ENCODE peak calls at places on chromosomes 16 and 17, in ten cellular contexts. W is activated CD4-positive, alpha-beta T cell treated with anti-CD3 and anti-CD28 coated beads for 4 hours; Y is activated T-cell treated with anti-CD3 and anti-CD28 coated beads for 24 hours; T is kidney tubule cell; L is SK-N-SH; R is RKO; A is mucosa of descending colon; F is stimulated activated CD8-positive, alpha-beta memory T cell treated with anti-CD3 and anti-CD28 coated beads, Interleukin-4, amount 100 ng/mL, for 1 hour; B is Calu3; K is fibroblast of mammary gland. Q is an unnamed sample.

GRCh38 chr16:87701066-87701425 is 64.7 kb downstream of the KLHDC4 start:
- DNase-seq in K (no peak), T (no peak), R (no peak), F (no peak), L (no peak), W (no peak), B (no peak), A (no peak), Y (no peak), Q (no peak)

GRCh38 chr16:177394-177822 is 928 bp downstream of the HBA1 start:
- DNase-seq in L (peak), A (no peak), R (peak), W (no peak), F (no peak), K (peak), T (no peak), B (no peak), Y (no peak), Q (no peak)

GRCh38 chr16:35731341-35732040 is 2272.1 kb downstream of the TP53TG3F start:
- DNase-seq in A (no peak), T (no peak), K (no peak), W (no peak), R (no peak), F (no peak), B (no peak), L (no peak), Y (no peak), Q (no peak)

GRCh38 chr17:62966426-62967110 is 533 bp downstream of the TANC2 start:
- DNase-seq in K (peak), A (peak), W (peak), B (peak), Y (peak), R (peak), L (no peak), F (peak), T (peak), Q (peak)

GRCh38 chr17:76252040-76252954 is 12.0 kb upstream of the RNF157 start:
- DNase-seq in T (peak), Y (no peak), W (no peak), L (no peak), K (peak), F (no peak), B (peak), A (peak), R (no peak), Q (no peak)

GRCh38 chr17:33562792-33563191 is 269.7 kb upstream of the ASIC2 start:
- DNase-seq in K (no peak), B (no peak), R (no peak), L (no peak), A (no peak), F (no peak), T (no peak), W (no peak), Y (no peak), Q (no peak)

GRCh38 chr16:82138478-82139285 is 31.3 kb downstream of the MPHOSPH6 start:
- DNase-seq in R (no peak), T (no peak), B (no peak), F (no peak), W (no peak), L (no peak), K (no peak), A (no peak), Y (no peak), Q (peak)

GRCh38 chr16:57624044-57624688 is 4.3 kb upstream of the ADGRG1 start:
- DNase-seq in B (no peak), L (no peak), K (no peak), T (peak), W (no peak), F (no peak), Y (no peak), A (no peak), R (no peak), Q (peak)

GRCh38 chr17:78159575-78160158 is 8.7 kb upstream of the SYNGR2 start:
- DNase-seq in K (peak), Y (no peak), A (no peak), B (no peak), T (peak), R (no peak), F (no peak), W (no peak), L (no peak), Q (no peak)

GRCh38 chr17:33873218-33873617 is 381.9 kb upstream of the CCL2 start:
- DNase-seq in A (no peak), R (no peak), B (no peak), L (no peak), T (peak), F (no peak), K (no peak), Y (no peak), W (no peak), Q (no peak)

GRCh38 chr17:19247423-19247822 is 10.3 kb downstream of the EPN2 start:
- DNase-seq in T (no peak), W (no peak), F (no peak), B (no peak), L (peak), R (no peak), Y (no peak), K (no peak), A (no peak), Q (no peak)

GRCh38 chr16:27315333-27316037 is 1.7 kb downstream of the IL4R start:
- DNase-seq in A (peak), W (peak), R (peak), K (peak), F (no peak), L (no peak), T (peak), B (peak), Y (peak), Q (peak)

GRCh38 chr17:78010759-78011158 is 52.3 kb downstream of the TNRC6C start:
- DNase-seq in R (no peak), Y (no peak), A (no peak), L (no peak), F (no peak), W (peak), K (no peak), B (no peak), T (no peak), Q (no peak)

GRCh38 chr17:82767041-82767754 is 15.3 kb downstream of the TBCD start:
- DNase-seq in L (peak), T (peak), A (no peak), R (peak), W (peak), B (peak), K (peak), F (no peak), Y (peak), Q (peak)

GRCh38 chr17:31413871-31414589 is 22.6 kb downstream of the RAB11FIP4 start:
- DNase-seq in R (peak), L (no peak), K (peak), B (no peak), Y (no peak), F (no peak), W (no peak), T (peak), A (peak), Q (no peak)

GRCh38 chr16:27254262-27254811 is 14.2 kb downstream of the NSMCE1 start:
- DNase-seq in T (no peak), W (no peak), L (no peak), R (no peak), Y (no peak), F (no peak), B (no peak), A (no peak), K (no peak), Q (no peak)

GRCh38 chr16:4309833-4310266 is 6.0 kb upstream of the GLIS2 start:
- DNase-seq in W (peak), L (no peak), B (peak), T (peak), F (peak), A (no peak), Y (peak), K (peak), R (peak), Q (peak)

GRCh38 chr17:17075037-17075755 is 32.9 kb downstream of the MPRIP start:
- DNase-seq in A (peak), R (no peak), L (peak), F (no peak), K (peak), T (peak), B (no peak), Y (no peak), W (no peak), Q (no peak)

GRCh38 chr17:7029659-7030058 is 6.2 kb upstream of the SLC16A13 start:
- DNase-seq in R (no peak), Y (no peak), F (no peak), T (no peak), L (no peak), A (no peak), B (no peak), K (no peak), W (peak), Q (no peak)

GRCh38 chr17:75110307-75110937 is 653 bp downstream of the ARMC7 start:
- DNase-seq in R (no peak), K (no peak), Y (no peak), A (no peak), L (no peak), F (no peak), W (no peak), T (peak), B (peak), Q (peak)

GRCh38 chr16:89200850-89201466 is 621 bp upstream of the SLC22A31 start:
- DNase-seq in B (no peak), K (no peak), F (no peak), A (no peak), T (no peak), R (no peak), L (peak), W (no peak), Y (no peak), Q (no peak)

GRCh38 chr17:29225388-29225787 is 21.3 kb upstream of the CRYBA1 start:
- DNase-seq in T (no peak), B (no peak), R (no peak), A (no peak), W (no peak), L (no peak), Y (no peak), K (no peak), F (no peak), Q (no peak)

GRCh38 chr17:69093279-69093789 is 32.6 kb upstream of the ABCA9 start:
- DNase-seq in K (peak), W (no peak), L (no peak), Y (no peak), F (no peak), A (no peak), T (no peak), B (no peak), R (no peak), Q (no peak)

GRCh38 chr16:58094791-58095574 is 34.2 kb downstream of the CFAP20 start:
- DNase-seq in Y (no peak), B (no peak), W (no peak), K (no peak), A (no peak), F (no peak), T (no peak), R (no peak), L (no peak), Q (no peak)

GRCh38 chr16:52265446-52265861 is 281.5 kb downstream of the TOX3 start:
- DNase-seq in R (no peak), F (no peak), B (no peak), A (no peak), K (no peak), L (no peak), T (no peak), Y (no peak), W (no peak), Q (no peak)

GRCh38 chr17:66834919-66835454 is at the start of gene CACNG5:
- DNase-seq in K (no peak), L (peak), F (no peak), Y (no peak), B (no peak), W (no peak), T (no peak), A (no peak), R (no peak), Q (peak)

Q was measured in ACHN.